ENCODE peak calls at places on chromosome X, in four cellular contexts. B is mesendoderm, Z is GM23248, J is stomach. E is an unnamed sample.

GRCh38 chrX:27966955-27967354 is 14.3 kb downstream of the DCAF8L1 start:
- DNase-seq in Z (no peak), B (no peak), J (no peak), E (no peak)

GRCh38 chrX:119726900-119727555 is 31.4 kb upstream of the SOWAHD start:
- DNase-seq in J (no peak), Z (peak; percentile 46), B (peak; percentile 19), E (no peak)

GRCh38 chrX:17456526-17456925 is 81.5 kb downstream of the NHS start:
- DNase-seq in B (no peak), J (no peak), Z (no peak), E (peak; percentile 48)

GRCh38 chrX:120823554-120823953 is 52.1 kb downstream of the CT47B1 start:
- DNase-seq in Z (no peak), J (no peak), B (no peak), E (no peak)

GRCh38 chrX:8191022-8191421 is 20.0 kb upstream of the VCX2 start:
- DNase-seq in J (no peak), Z (no peak), B (peak; percentile 5), E (no peak)

GRCh38 chrX:136694491-136695087 is 46.6 kb downstream of the CD40LG start:
- DNase-seq in Z (peak; percentile 62), J (no peak), B (peak; percentile 38), E (peak; percentile 50)

GRCh38 chrX:11655282-11655985 is 10.3 kb downstream of the ARHGAP6 start:
- DNase-seq in Z (no peak), J (no peak), B (no peak), E (no peak)

GRCh38 chrX:109695637-109696036 is 37.4 kb downstream of the ACSL4 start:
- DNase-seq in Z (no peak), B (no peak), J (no peak), E (no peak)

GRCh38 chrX:21926527-21927278 is 13.8 kb upstream of the SMS start:
- DNase-seq in J (no peak), B (peak; percentile 90), Z (peak; percentile 93), E (no peak)

GRCh38 chrX:154980330-154981115 is 42.0 kb downstream of the F8 start:
- DNase-seq in B (peak; percentile 67), Z (peak; percentile 74), J (peak; percentile 80), E (peak; percentile 88)

GRCh38 chrX:17732138-17732783 is 5.0 kb upstream of the SCML1 start:
- DNase-seq in J (no peak), B (no peak), Z (peak; percentile 18), E (no peak)

GRCh38 chrX:70169281-70169680 is 8.0 kb upstream of the DGAT2L6 start:
- DNase-seq in B (no peak), J (no peak), Z (no peak), E (no peak)
- H3K4me1 ChIP-seq in B (peaks cover 3% of the 10 kb centered on the region), J (peaks cover 9% of the 10 kb centered on the region), Z (peaks cover 27% of the 10 kb centered on the region), E (no peaks in the 10 kb centered on the region)

DNA sequence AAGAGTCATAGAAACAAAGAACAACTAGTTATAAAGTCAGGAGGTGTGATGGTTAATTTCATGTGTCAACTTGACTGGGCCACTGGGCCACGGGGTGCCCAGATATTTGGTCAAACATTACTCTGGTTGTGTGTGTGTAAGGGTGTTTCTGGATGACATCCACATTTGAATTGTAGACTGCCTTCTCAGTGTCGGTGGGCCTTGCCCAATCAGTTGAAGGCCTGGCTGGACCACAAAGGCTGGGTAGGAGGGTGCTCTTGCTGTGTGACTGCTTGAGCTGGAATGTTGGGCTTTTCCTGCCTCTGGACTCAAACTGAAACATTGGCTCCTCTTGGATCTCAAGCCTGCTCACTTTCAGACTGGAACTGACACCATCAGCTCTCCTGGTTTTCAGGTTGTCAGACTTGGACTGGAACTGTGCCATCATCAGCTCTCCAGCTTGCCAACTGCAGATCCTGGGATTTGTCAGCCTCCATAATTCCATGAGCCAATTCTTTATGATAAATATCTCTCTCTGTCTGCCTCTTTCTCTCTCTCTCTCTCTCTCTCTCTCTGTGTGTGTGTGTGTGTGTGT is 41.4 kb downstream of the CLDN34 start:
- DNase-seq in J (no peak), Z (peak; percentile 21), B (no peak), E (no peak)
- H3K4me1 ChIP-seq in J (peaks cover 23% of the 10 kb centered on the region), Z (peaks cover 23% of the 10 kb centered on the region), B (no peaks in the 10 kb centered on the region), E (no peaks in the 10 kb centered on the region)

GRCh38 chrX:1502241-1502640 is 34.7 kb downstream of the P2RY8 start:
- DNase-seq in J (no peak), Z (no peak), B (no peak), E (no peak)

GRCh38 chrX:1502853-1503252 is 34.1 kb downstream of the P2RY8 start:
- DNase-seq in Z (no peak), B (no peak), J (no peak), E (no peak)

GRCh38 chrX:1506916-1507315 is 30.1 kb downstream of the P2RY8 start:
- DNase-seq in Z (no peak), J (no peak), B (no peak), E (no peak)

GRCh38 chrX:1496076-1496475 is 40.9 kb downstream of the P2RY8 start:
- DNase-seq in Z (no peak), B (no peak), J (no peak), E (no peak)

DNA sequence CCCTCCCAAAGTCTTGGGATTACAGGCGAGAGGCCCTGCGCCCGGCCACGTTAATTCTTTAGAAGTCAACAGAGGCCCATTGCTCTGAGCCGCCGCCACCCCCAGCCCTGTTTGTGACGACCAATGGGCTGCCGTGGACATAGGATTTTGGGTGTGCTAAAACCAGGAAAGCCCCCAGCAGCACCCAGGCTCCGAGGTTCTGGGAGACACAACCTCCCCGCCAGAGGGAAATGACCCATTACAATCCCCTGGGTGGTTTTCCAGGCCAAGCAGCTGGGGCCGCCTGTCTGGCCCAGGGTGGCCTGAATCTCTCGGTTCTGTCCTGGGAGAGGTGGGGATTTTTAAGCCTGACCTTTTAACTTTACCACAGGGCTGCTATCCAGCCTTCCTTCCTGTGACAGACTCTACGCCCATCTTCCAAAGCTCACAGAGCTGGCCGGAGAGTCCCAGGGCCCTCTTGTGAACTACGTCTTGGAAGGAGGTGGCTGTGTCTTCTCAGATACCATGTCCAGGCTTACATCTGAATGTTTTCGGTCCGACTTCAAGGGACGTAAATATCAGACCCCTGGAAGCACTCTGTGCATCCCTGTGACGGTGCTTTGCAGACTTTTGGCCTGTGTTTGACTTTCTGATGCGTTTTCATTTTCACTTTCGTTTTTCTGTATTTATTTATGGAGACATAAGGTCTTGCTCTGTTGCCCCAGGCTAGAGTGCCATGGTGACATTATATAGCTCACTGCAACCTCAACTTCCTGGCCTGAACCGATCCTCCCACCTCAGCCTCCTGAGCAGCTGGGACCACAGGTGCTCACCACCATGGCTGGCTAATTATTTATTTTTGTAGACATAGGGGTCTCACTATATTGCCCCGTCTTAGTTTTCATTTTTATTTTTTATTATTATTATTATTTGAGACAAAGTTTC is 36.0 kb downstream of the P2RY8 start:
- DNase-seq in J (no peak), Z (no peak), B (no peak), E (no peak)
- H3K4me1 ChIP-seq in J (no peaks in the 10 kb centered on the region), Z (no peaks in the 10 kb centered on the region), B (no peaks in the 10 kb centered on the region), E (no peaks in the 10 kb centered on the region)

DNA sequence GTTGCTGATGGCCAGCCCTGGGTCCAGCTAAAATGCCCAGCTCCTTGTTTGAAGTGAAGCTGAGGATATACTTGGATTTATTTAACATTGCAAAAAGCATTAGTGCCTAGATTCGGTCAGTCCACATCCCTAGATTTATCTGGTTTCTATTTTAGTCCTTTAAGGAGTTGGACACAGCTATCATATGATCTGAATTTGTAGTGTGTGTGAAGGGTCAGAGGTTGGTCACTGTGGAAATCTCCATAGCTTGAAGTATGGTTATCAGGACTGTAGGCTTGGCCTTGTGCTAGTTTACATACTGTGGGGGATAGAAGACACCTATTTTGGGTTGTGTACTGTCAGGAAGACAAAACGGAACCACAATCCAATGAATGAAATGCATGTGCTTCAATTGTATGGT is 28.8 kb downstream of the NLGN3 start:
- DNase-seq in B (no peak), J (no peak), Z (no peak), E (no peak)
- H3K4me1 ChIP-seq in B (no peaks in the 10 kb centered on the region), J (no peaks in the 10 kb centered on the region), Z (peaks cover 14% of the 10 kb centered on the region), E (no peaks in the 10 kb centered on the region)

GRCh38 chrX:31179203-31179602 is 107.4 kb upstream of the FTHL17 start:
- DNase-seq in J (no peak), Z (no peak), B (no peak), E (no peak)

GRCh38 chrX:31178769-31179125 is 106.9 kb upstream of the FTHL17 start:
- DNase-seq in J (no peak), Z (no peak), B (no peak), E (no peak)

GRCh38 chrX:31181377-31182038 is 109.7 kb upstream of the FTHL17 start:
- DNase-seq in Z (no peak), J (no peak), B (no peak), E (no peak)

DNA sequence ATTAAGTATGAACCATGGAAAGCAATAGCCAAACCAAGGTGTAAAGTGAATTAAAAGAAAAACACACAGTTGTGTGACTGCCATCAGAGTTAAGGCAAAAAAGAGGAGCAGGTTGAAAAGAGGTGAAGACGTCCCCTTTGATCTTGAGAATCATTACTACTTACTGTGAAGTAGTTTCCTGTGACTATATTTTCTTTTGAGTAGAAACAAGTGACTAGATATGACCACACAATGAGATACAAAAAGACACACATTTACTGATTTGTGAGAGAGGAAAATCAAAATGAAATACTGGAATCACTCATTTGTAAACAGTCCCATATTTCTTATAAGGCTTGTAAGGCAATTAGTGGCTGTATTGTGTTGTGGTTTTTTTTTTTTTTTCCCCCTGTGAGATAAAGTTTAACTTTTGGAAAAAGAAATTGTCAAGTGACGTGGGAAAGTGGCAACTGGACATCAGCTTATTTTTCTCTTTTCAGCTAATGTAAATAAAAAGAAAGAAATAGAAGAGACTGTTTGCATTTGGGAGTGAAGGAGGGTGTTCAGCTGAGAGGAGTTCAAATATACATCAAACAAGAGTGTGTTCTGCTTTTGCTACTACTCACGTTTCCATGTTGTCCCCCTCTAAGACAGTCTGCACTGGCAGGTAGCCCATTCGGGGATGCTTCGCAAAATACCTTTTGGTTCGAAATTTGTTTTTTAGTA is 106.4 kb upstream of the FTHL17 start:
- DNase-seq in J (no peak), B (no peak), Z (no peak), E (no peak)
- H3K4me1 ChIP-seq in J (no peaks in the 10 kb centered on the region), B (no peaks in the 10 kb centered on the region), Z (no peaks in the 10 kb centered on the region), E (no peaks in the 10 kb centered on the region)

GRCh38 chrX:148354906-148355305 is 145.5 kb upstream of the AFF2 start:
- DNase-seq in B (no peak), Z (no peak), J (no peak), E (no peak)
- H3K4me1 ChIP-seq in B (no peaks in the 10 kb centered on the region), Z (no peaks in the 10 kb centered on the region), J (no peaks in the 10 kb centered on the region), E (no peaks in the 10 kb centered on the region)

GRCh38 chrX:35015627-35016026 is 73.0 kb downstream of the FAM47B start:
- DNase-seq in J (no peak), B (no peak), Z (no peak), E (no peak)
- H3K4me1 ChIP-seq in J (no peaks in the 10 kb centered on the region), B (no peaks in the 10 kb centered on the region), Z (no peaks in the 10 kb centered on the region), E (peaks cover 5% of the 10 kb centered on the region)

GRCh38 chrX:53087378-53087777 is 5.2 kb downstream of the TSPYL2 start:
- DNase-seq in Z (no peak), J (no peak), B (no peak), E (no peak)
- H3K4me1 ChIP-seq in Z (peaks cover 3% of the 10 kb centered on the region), J (peaks cover 51% of the 10 kb centered on the region), B (no peaks in the 10 kb centered on the region), E (no peaks in the 10 kb centered on the region)

DNA sequence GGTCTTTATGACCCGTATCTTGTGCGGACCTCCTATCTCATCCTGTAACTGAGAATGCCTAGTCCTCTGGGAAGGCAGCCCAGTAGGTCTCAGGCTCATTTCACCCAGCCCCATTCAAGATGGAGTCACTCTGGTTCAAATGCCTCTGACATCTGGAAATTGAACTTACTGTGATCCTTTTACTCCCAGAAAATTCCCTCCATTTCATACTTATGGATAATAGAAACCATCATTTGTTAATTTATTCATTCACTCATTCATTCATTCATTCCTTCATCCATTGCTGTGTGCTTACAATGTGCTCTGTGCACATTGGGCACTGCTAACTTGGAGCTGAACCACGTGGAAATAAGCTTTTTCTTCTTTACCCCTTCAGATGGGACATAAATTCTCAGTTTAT is 9.2 kb upstream of the ATP6AP2 start:
- DNase-seq in Z (no peak), B (no peak), J (no peak), E (no peak)
- H3K4me1 ChIP-seq in Z (no peaks in the 10 kb centered on the region), B (no peaks in the 10 kb centered on the region), J (no peaks in the 10 kb centered on the region), E (no peaks in the 10 kb centered on the region)